ENCODE peak calls at places on chromosomes 16 and 17, in five cellular contexts. S is left ventricle myocardium inferior, V is dorsolateral prefrontal cortex, B is GM03348, N is Peyer's patch. F is an unnamed sample.

GRCh38 chr17:63476857-63477470 is at the start of gene ACE:
- DNase-seq in S (peak; percentile 41), V (no peak), B (peak; percentile 69), N (no peak), F (peak; percentile 58)

GRCh38 chr16:48911700-48912099 is 301.7 kb upstream of the N4BP1 start:
- DNase-seq in S (no peak), V (no peak), B (peak; percentile 16), N (no peak), F (no peak)

GRCh38 chr16:86308514-86308913 is 201.8 kb upstream of the FOXF1 start:
- DNase-seq in S (no peak), V (no peak), B (no peak), N (no peak), F (no peak)

GRCh38 chr17:64092952-64093451 is 36.9 kb downstream of the ERN1 start:
- DNase-seq in S (no peak), V (no peak), B (no peak), N (no peak), F (no peak)

GRCh38 chr17:75844530-75845057 is 390 bp upstream of the UNC13D start:
- DNase-seq in S (no peak), V (no peak), B (no peak), N (peak; percentile 54), F (no peak)

GRCh38 chr17:78040561-78041400 is 82.3 kb downstream of the TNRC6C start:
- DNase-seq in S (peak; percentile 63), V (peak; percentile 77), B (peak; percentile 83), N (peak; percentile 44), F (no peak)

GRCh38 chr17:79940381-79941087 is 95.1 kb downstream of the TBC1D16 start:
- DNase-seq in S (no peak), V (peak; percentile 38), B (no peak), N (no peak), F (peak; percentile 64)

GRCh38 chr17:14337596-14338079 is 36.8 kb downstream of the HS3ST3B1 start:
- DNase-seq in S (no peak), V (no peak), B (no peak), N (no peak), F (no peak)

GRCh38 chr17:76262732-76263344 is 2.3 kb upstream of the UBALD2 start:
- DNase-seq in S (no peak), V (no peak), B (no peak), N (peak; percentile 60), F (peak; percentile 54)

GRCh38 chr16:13957197-13958078 is 37.5 kb downstream of the ERCC4 start:
- DNase-seq in S (peak; percentile 41), V (no peak), B (peak; percentile 82), N (peak; percentile 62), F (peak; percentile 89)

GRCh38 chr17:32558997-32559650 is 72.3 kb downstream of the CDK5R1 start:
- DNase-seq in S (no peak), V (no peak), B (no peak), N (peak; percentile 20), F (no peak)

GRCh38 chr17:58277726-58278595 is 2.8 kb downstream of the MPO start:
- DNase-seq in S (no peak), V (no peak), B (no peak), N (no peak), F (peak; percentile 35)

GRCh38 chr17:43356450-43356849 is 42.3 kb upstream of the ARL4D start:
- DNase-seq in S (no peak), V (no peak), B (no peak), N (no peak), F (no peak)

GRCh38 chr17:43914451-43914850 is 7.1 kb upstream of the MPP2 start:
- DNase-seq in S (no peak), V (no peak), B (no peak), N (no peak), F (no peak)

GRCh38 chr16:4358831-4359561 is 7.9 kb upstream of the PAM16 start:
- DNase-seq in S (peak; percentile 60), V (peak; percentile 57), B (peak; percentile 80), N (peak; percentile 65), F (peak; percentile 77)

GRCh38 chr17:81684442-81684911 is 666 bp downstream of the HGS start:
- DNase-seq in S (no peak), V (no peak), B (no peak), N (no peak), F (peak; percentile 55)

GRCh38 chr16:67249178-67249759 is 490 bp downstream of the SLC9A5 start:
- DNase-seq in S (no peak), V (peak; percentile 27), B (no peak), N (no peak), F (no peak)

GRCh38 chr16:79605999-79606398 is 5.5 kb upstream of the MAF start:
- DNase-seq in S (no peak), V (no peak), B (peak; percentile 21), N (no peak), F (peak; percentile 39)

GRCh38 chr16:29029168-29029994 is 44.5 kb downstream of the LAT start:
- DNase-seq in S (no peak), V (no peak), B (peak; percentile 82), N (peak; percentile 17), F (peak; percentile 78)

GRCh38 chr17:50130778-50131317 is 888 bp upstream of the SAMD14 start:
- DNase-seq in S (no peak), V (no peak), B (no peak), N (no peak), F (peak; percentile 58)

GRCh38 chr16:66295191-66295590 is 71.3 kb upstream of the CDH5 start:
- DNase-seq in S (no peak), V (no peak), B (no peak), N (no peak), F (no peak)

GRCh38 chr17:8005357-8005756 is 2.9 kb downstream of the GUCY2D start:
- DNase-seq in S (no peak), V (no peak), B (no peak), N (no peak), F (no peak)

F was measured in ELF-1.